ENCODE peak calls at places on chromosome 20, in nine cellular contexts. One of them, this sample, is unnamed.
A peak's percentile ranks its signal among the peaks of the same experiment; 100 is the strongest.

GRCh38 chr20:19233025-19233794 is 20.8 kb downstream of the SLC24A3 start:
- DNase-seq in naive thymus-derived CD4-positive, alpha-beta T cell: no peak
- DNase-seq in neuronal stem cell: no peak
- DNase-seq in left ventricle myocardium inferior: no peak
- DNase-seq in heart left ventricle: no peak
- DNase-seq in breast epithelium: no peak
- DNase-seq in stomach: no peak
- DNase-seq in lung: peak; percentile 28
- DNase-seq in CD8-positive, alpha-beta T cell: no peak
- DNase-seq in this sample: no peak

GRCh38 chr20:21995461-21995860 is 290.0 kb downstream of the PAX1 start:
- DNase-seq in naive thymus-derived CD4-positive, alpha-beta T cell: no peak
- DNase-seq in neuronal stem cell: no peak
- DNase-seq in left ventricle myocardium inferior: no peak
- DNase-seq in heart left ventricle: no peak
- DNase-seq in breast epithelium: no peak
- DNase-seq in stomach: no peak
- DNase-seq in lung: no peak
- DNase-seq in CD8-positive, alpha-beta T cell: no peak
- DNase-seq in this sample: no peak

GRCh38 chr20:17608701-17609497 is 39.0 kb downstream of the DSTN start:
- DNase-seq in naive thymus-derived CD4-positive, alpha-beta T cell: no peak
- DNase-seq in neuronal stem cell: no peak
- DNase-seq in left ventricle myocardium inferior: no peak
- DNase-seq in heart left ventricle: no peak
- DNase-seq in breast epithelium: no peak
- DNase-seq in stomach: no peak
- DNase-seq in lung: no peak
- DNase-seq in CD8-positive, alpha-beta T cell: no peak
- DNase-seq in this sample: no peak

GRCh38 chr20:34954905-34955231 is 738 bp downstream of the GSS start:
- DNase-seq in naive thymus-derived CD4-positive, alpha-beta T cell: no peak
- DNase-seq in neuronal stem cell: no peak
- DNase-seq in left ventricle myocardium inferior: no peak
- DNase-seq in heart left ventricle: peak; percentile 52
- DNase-seq in breast epithelium: no peak
- DNase-seq in stomach: peak; percentile 28
- DNase-seq in lung: no peak
- DNase-seq in CD8-positive, alpha-beta T cell: no peak
- DNase-seq in this sample: no peak

GRCh38 chr20:15706719-15707118 is 866.5 kb downstream of the KIF16B start:
- DNase-seq in naive thymus-derived CD4-positive, alpha-beta T cell: no peak
- DNase-seq in neuronal stem cell: no peak
- DNase-seq in left ventricle myocardium inferior: no peak
- DNase-seq in heart left ventricle: no peak
- DNase-seq in breast epithelium: no peak
- DNase-seq in stomach: no peak
- DNase-seq in lung: no peak
- DNase-seq in CD8-positive, alpha-beta T cell: no peak
- DNase-seq in this sample: no peak

GRCh38 chr20:24684421-24684871 is 215.0 kb downstream of the SYNDIG1 start:
- DNase-seq in naive thymus-derived CD4-positive, alpha-beta T cell: no peak
- DNase-seq in neuronal stem cell: no peak
- DNase-seq in left ventricle myocardium inferior: no peak
- DNase-seq in heart left ventricle: no peak
- DNase-seq in breast epithelium: no peak
- DNase-seq in stomach: no peak
- DNase-seq in lung: no peak
- DNase-seq in CD8-positive, alpha-beta T cell: no peak
- DNase-seq in this sample: no peak

GRCh38 chr20:9344080-9344920 is 170.1 kb upstream of the LAMP5 start:
- DNase-seq in naive thymus-derived CD4-positive, alpha-beta T cell: no peak
- DNase-seq in neuronal stem cell: no peak
- DNase-seq in left ventricle myocardium inferior: no peak
- DNase-seq in heart left ventricle: peak; percentile 38
- DNase-seq in breast epithelium: no peak
- DNase-seq in stomach: no peak
- DNase-seq in lung: no peak
- DNase-seq in CD8-positive, alpha-beta T cell: no peak
- DNase-seq in this sample: no peak

GRCh38 chr20:57429579-57430202 is 38.5 kb downstream of the RBM38 start:
- DNase-seq in naive thymus-derived CD4-positive, alpha-beta T cell: no peak
- DNase-seq in neuronal stem cell: no peak
- DNase-seq in left ventricle myocardium inferior: no peak
- DNase-seq in heart left ventricle: no peak
- DNase-seq in breast epithelium: no peak
- DNase-seq in stomach: no peak
- DNase-seq in lung: no peak
- DNase-seq in CD8-positive, alpha-beta T cell: no peak
- DNase-seq in this sample: no peak

GRCh38 chr20:16580127-16580526 is 6.9 kb upstream of the KIF16B start:
- DNase-seq in naive thymus-derived CD4-positive, alpha-beta T cell: no peak
- DNase-seq in neuronal stem cell: no peak
- DNase-seq in left ventricle myocardium inferior: no peak
- DNase-seq in heart left ventricle: peak; percentile 36
- DNase-seq in breast epithelium: no peak
- DNase-seq in stomach: no peak
- DNase-seq in lung: no peak
- DNase-seq in CD8-positive, alpha-beta T cell: no peak
- DNase-seq in this sample: no peak

GRCh38 chr20:12358006-12358654 is 440.4 kb downstream of the BTBD3 start:
- DNase-seq in naive thymus-derived CD4-positive, alpha-beta T cell: no peak
- DNase-seq in neuronal stem cell: no peak
- DNase-seq in left ventricle myocardium inferior: no peak
- DNase-seq in heart left ventricle: no peak
- DNase-seq in breast epithelium: no peak
- DNase-seq in stomach: no peak
- DNase-seq in lung: no peak
- DNase-seq in CD8-positive, alpha-beta T cell: no peak
- DNase-seq in this sample: no peak

GRCh38 chr20:57398901-57399535 is 7.8 kb downstream of the RBM38 start:
- DNase-seq in naive thymus-derived CD4-positive, alpha-beta T cell: no peak
- DNase-seq in neuronal stem cell: no peak
- DNase-seq in left ventricle myocardium inferior: no peak
- DNase-seq in heart left ventricle: peak; percentile 23
- DNase-seq in breast epithelium: no peak
- DNase-seq in stomach: no peak
- DNase-seq in lung: no peak
- DNase-seq in CD8-positive, alpha-beta T cell: no peak
- DNase-seq in this sample: peak; percentile 36

GRCh38 chr20:15362849-15363248 is 1025.4 kb upstream of the FLRT3 start:
- DNase-seq in naive thymus-derived CD4-positive, alpha-beta T cell: no peak
- DNase-seq in neuronal stem cell: no peak
- DNase-seq in left ventricle myocardium inferior: no peak
- DNase-seq in heart left ventricle: no peak
- DNase-seq in breast epithelium: no peak
- DNase-seq in stomach: no peak
- DNase-seq in lung: no peak
- DNase-seq in CD8-positive, alpha-beta T cell: no peak
- DNase-seq in this sample: no peak

GRCh38 chr20:34365765-34366213 is 2.7 kb downstream of the ITCH start:
- DNase-seq in naive thymus-derived CD4-positive, alpha-beta T cell: no peak
- DNase-seq in neuronal stem cell: no peak
- DNase-seq in left ventricle myocardium inferior: no peak
- DNase-seq in heart left ventricle: no peak
- DNase-seq in breast epithelium: no peak
- DNase-seq in stomach: no peak
- DNase-seq in lung: no peak
- DNase-seq in CD8-positive, alpha-beta T cell: no peak
- DNase-seq in this sample: no peak

GRCh38 chr20:50193169-50193850 is 2.7 kb downstream of the CEBPB start:
- DNase-seq in naive thymus-derived CD4-positive, alpha-beta T cell: no peak
- DNase-seq in neuronal stem cell: no peak
- DNase-seq in left ventricle myocardium inferior: no peak
- DNase-seq in heart left ventricle: no peak
- DNase-seq in breast epithelium: no peak
- DNase-seq in stomach: no peak
- DNase-seq in lung: no peak
- DNase-seq in CD8-positive, alpha-beta T cell: no peak
- DNase-seq in this sample: no peak

GRCh38 chr20:9025643-9026042 is 43.2 kb upstream of the PLCB4 start:
- DNase-seq in naive thymus-derived CD4-positive, alpha-beta T cell: no peak
- DNase-seq in neuronal stem cell: no peak
- DNase-seq in left ventricle myocardium inferior: no peak
- DNase-seq in heart left ventricle: no peak
- DNase-seq in breast epithelium: no peak
- DNase-seq in stomach: no peak
- DNase-seq in lung: no peak
- DNase-seq in CD8-positive, alpha-beta T cell: no peak
- DNase-seq in this sample: no peak

DNA sequence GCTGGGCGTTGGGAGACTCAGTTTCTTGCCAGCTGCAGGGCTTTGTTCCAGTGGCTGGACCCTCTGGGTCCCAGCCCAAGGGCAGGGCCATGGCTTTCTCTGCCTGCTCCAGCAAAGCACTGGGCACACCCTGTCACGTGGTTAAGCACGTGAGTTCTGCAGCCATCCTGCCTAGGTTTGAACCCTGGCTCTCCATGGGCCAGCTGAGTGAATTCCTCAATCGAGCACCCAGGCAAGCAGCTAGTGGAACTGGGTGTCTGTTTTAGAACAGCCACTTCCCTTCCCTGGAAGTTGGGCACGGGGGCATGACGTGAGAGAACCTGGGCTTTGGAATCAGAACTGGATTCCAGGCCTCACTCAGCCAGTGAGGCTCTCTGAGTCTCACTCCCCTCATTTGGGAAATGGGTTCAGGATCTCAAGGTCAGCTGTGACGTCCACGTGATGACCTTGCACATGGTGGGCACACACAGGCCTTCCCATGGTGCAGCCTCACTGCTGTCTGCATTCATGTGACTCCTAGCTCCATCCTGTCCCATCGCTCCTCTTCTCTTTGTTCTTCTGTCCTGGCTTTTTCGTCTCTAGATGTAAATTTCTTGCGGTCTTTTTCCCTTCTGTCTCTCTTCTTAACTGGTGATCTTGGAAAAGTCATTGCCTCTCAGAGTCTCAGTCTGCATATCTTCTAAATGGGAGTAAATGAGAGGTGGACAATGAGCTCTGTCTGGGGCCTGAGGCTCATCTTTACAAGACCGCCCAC is 45.9 kb downstream of the NOL4L start:
- DNase-seq in naive thymus-derived CD4-positive, alpha-beta T cell: no peak
- DNase-seq in neuronal stem cell: no peak
- DNase-seq in left ventricle myocardium inferior: no peak
- DNase-seq in heart left ventricle: peak; percentile 30
- DNase-seq in breast epithelium: no peak
- DNase-seq in stomach: no peak
- DNase-seq in lung: no peak
- DNase-seq in CD8-positive, alpha-beta T cell: no peak
- DNase-seq in this sample: no peak
- H3K27ac ChIP-seq in naive thymus-derived CD4-positive, alpha-beta T cell: peak overlapping the region; percentile 90
- H3K27ac ChIP-seq in neuronal stem cell: no peak overlapping the region
- H3K27ac ChIP-seq in left ventricle myocardium inferior: no peak overlapping the region
- H3K27ac ChIP-seq in heart left ventricle: peak overlapping the region; percentile 42
- H3K27ac ChIP-seq in breast epithelium: no peak overlapping the region
- H3K27ac ChIP-seq in stomach: peak overlapping the region; percentile 66
- H3K27ac ChIP-seq in lung: no peak overlapping the region
- H3K27ac ChIP-seq in CD8-positive, alpha-beta T cell: peak overlapping the region; percentile 63
- H3K27ac ChIP-seq in this sample: no peak overlapping the region

GRCh38 chr20:60883517-60883916 is 368.5 kb upstream of the CDH4 start:
- DNase-seq in naive thymus-derived CD4-positive, alpha-beta T cell: no peak
- DNase-seq in neuronal stem cell: no peak
- DNase-seq in left ventricle myocardium inferior: no peak
- DNase-seq in heart left ventricle: no peak
- DNase-seq in breast epithelium: no peak
- DNase-seq in stomach: no peak
- DNase-seq in lung: no peak
- DNase-seq in CD8-positive, alpha-beta T cell: no peak
- DNase-seq in this sample: no peak

GRCh38 chr20:60877071-60877470 is 375.0 kb upstream of the CDH4 start:
- DNase-seq in naive thymus-derived CD4-positive, alpha-beta T cell: no peak
- DNase-seq in neuronal stem cell: no peak
- DNase-seq in left ventricle myocardium inferior: no peak
- DNase-seq in heart left ventricle: no peak
- DNase-seq in breast epithelium: no peak
- DNase-seq in stomach: no peak
- DNase-seq in lung: no peak
- DNase-seq in CD8-positive, alpha-beta T cell: no peak
- DNase-seq in this sample: no peak

GRCh38 chr20:60884277-60884676 is 367.8 kb upstream of the CDH4 start:
- DNase-seq in naive thymus-derived CD4-positive, alpha-beta T cell: no peak
- DNase-seq in neuronal stem cell: no peak
- DNase-seq in left ventricle myocardium inferior: no peak
- DNase-seq in heart left ventricle: no peak
- DNase-seq in breast epithelium: no peak
- DNase-seq in stomach: no peak
- DNase-seq in lung: no peak
- DNase-seq in CD8-positive, alpha-beta T cell: no peak
- DNase-seq in this sample: no peak

DNA sequence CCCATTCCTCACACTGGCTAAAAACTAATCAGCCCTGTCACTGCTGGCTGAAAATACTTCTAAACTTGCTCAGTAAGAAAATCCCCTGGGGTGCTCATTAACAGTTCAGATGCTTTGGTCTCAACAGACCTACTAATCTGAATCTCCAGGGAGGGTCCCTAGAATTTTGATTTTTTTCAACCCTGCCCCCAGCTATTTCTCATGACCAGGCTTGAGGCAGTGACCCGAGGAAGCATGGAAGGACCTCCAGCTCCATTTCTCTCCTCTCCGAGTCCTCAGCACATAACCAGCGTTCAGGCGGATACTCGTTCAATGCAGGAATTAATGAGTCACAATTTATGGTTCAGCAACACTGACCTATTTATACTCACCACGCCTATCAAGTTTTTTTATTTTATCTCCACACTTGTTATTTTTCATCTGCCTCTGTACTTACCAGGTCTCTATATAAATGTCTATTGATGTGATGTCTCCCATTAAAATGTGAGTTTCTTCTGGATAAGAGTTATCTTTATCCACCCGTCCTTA is 369.2 kb upstream of the CDH4 start:
- DNase-seq in naive thymus-derived CD4-positive, alpha-beta T cell: no peak
- DNase-seq in neuronal stem cell: no peak
- DNase-seq in left ventricle myocardium inferior: no peak
- DNase-seq in heart left ventricle: no peak
- DNase-seq in breast epithelium: no peak
- DNase-seq in stomach: no peak
- DNase-seq in lung: no peak
- DNase-seq in CD8-positive, alpha-beta T cell: no peak
- DNase-seq in this sample: no peak
- H3K4me3 ChIP-seq in naive thymus-derived CD4-positive, alpha-beta T cell: no peak overlapping the region
- H3K4me3 ChIP-seq in neuronal stem cell: no peak overlapping the region
- H3K4me3 ChIP-seq in left ventricle myocardium inferior: no peak overlapping the region
- H3K4me3 ChIP-seq in heart left ventricle: no peak overlapping the region
- H3K4me3 ChIP-seq in breast epithelium: no peak overlapping the region
- H3K4me3 ChIP-seq in stomach: no peak overlapping the region
- H3K4me3 ChIP-seq in lung: no peak overlapping the region
- H3K4me3 ChIP-seq in CD8-positive, alpha-beta T cell: no peak overlapping the region
- H3K4me3 ChIP-seq in this sample: no peak overlapping the region

GRCh38 chr20:1435337-1435699 is 31.3 kb downstream of the NSFL1C start:
- DNase-seq in naive thymus-derived CD4-positive, alpha-beta T cell: no peak
- DNase-seq in neuronal stem cell: no peak
- DNase-seq in left ventricle myocardium inferior: no peak
- DNase-seq in heart left ventricle: no peak
- DNase-seq in breast epithelium: no peak
- DNase-seq in stomach: no peak
- DNase-seq in lung: no peak
- DNase-seq in CD8-positive, alpha-beta T cell: no peak
- DNase-seq in this sample: no peak
- H3K27ac ChIP-seq in naive thymus-derived CD4-positive, alpha-beta T cell: no peak overlapping the region
- H3K27ac ChIP-seq in neuronal stem cell: no peak overlapping the region
- H3K27ac ChIP-seq in left ventricle myocardium inferior: no peak overlapping the region
- H3K27ac ChIP-seq in heart left ventricle: no peak overlapping the region
- H3K27ac ChIP-seq in breast epithelium: no peak overlapping the region
- H3K27ac ChIP-seq in stomach: no peak overlapping the region
- H3K27ac ChIP-seq in lung: no peak overlapping the region
- H3K27ac ChIP-seq in CD8-positive, alpha-beta T cell: no peak overlapping the region
- H3K27ac ChIP-seq in this sample: no peak overlapping the region

GRCh38 chr20:58515240-58516212 is at the start of gene APCDD1L:
- DNase-seq in naive thymus-derived CD4-positive, alpha-beta T cell: no peak
- DNase-seq in neuronal stem cell: peak; percentile 8
- DNase-seq in left ventricle myocardium inferior: no peak
- DNase-seq in heart left ventricle: no peak
- DNase-seq in breast epithelium: no peak
- DNase-seq in stomach: no peak
- DNase-seq in lung: no peak
- DNase-seq in CD8-positive, alpha-beta T cell: no peak
- DNase-seq in this sample: no peak
- H3K4me3 ChIP-seq in naive thymus-derived CD4-positive, alpha-beta T cell: no peak within 1 kb of the TSS
- H3K4me3 ChIP-seq in neuronal stem cell: no peak within 1 kb of the TSS
- H3K4me3 ChIP-seq in left ventricle myocardium inferior: peak within 1 kb of the TSS; percentile 53
- H3K4me3 ChIP-seq in heart left ventricle: peak within 1 kb of the TSS; percentile 48
- H3K4me3 ChIP-seq in breast epithelium: peak within 1 kb of the TSS; percentile 37
- H3K4me3 ChIP-seq in stomach: peak within 1 kb of the TSS; percentile 20
- H3K4me3 ChIP-seq in lung: no peak within 1 kb of the TSS
- H3K4me3 ChIP-seq in CD8-positive, alpha-beta T cell: no peak within 1 kb of the TSS
- H3K4me3 ChIP-seq in this sample: no peak within 1 kb of the TSS